ENCODE peak calls at places on chromosome 7, in six cellular contexts. D, R, M, C, W and N are unnamed samples. For H3K27me3, the result is how much of the 10 kb centered on the place peaks cover.

GRCh38 chr7:151740180-151740845 is 136.6 kb downstream of the PRKAG2 start:
- DNase-seq in M (no peak), C (no peak), W (no peak), R (no peak), D (no peak), N (no peak)

GRCh38 chr7:112212516-112213036 is 6.1 kb downstream of the ZNF277 start:
- DNase-seq in C (no peak), R (no peak), W (no peak), D (no peak), M (peak), N (no peak)

GRCh38 chr7:76272872-76273271 is 29.6 kb upstream of the HSPB1 start:
- DNase-seq in W (no peak), R (no peak), M (no peak), D (no peak), C (no peak), N (no peak)

GRCh38 chr7:17408904-17409290 is 110.4 kb downstream of the AHR start:
- DNase-seq in M (no peak), W (no peak), C (no peak), R (no peak), D (no peak), N (no peak)

GRCh38 chr7:94578615-94579014 is 69.0 kb downstream of the CASD1 start:
- DNase-seq in M (no peak), R (no peak), W (no peak), C (no peak), D (no peak), N (no peak)

GRCh38 chr7:155824195-155824915 is 12.1 kb upstream of the SHH start:
- DNase-seq in W (no peak), M (no peak), D (no peak), C (no peak), R (peak), N (no peak)

GRCh38 chr7:106568680-106569499 is 92.1 kb downstream of the CCDC71L start:
- DNase-seq in M (no peak), C (no peak), D (peak), W (no peak), R (no peak), N (no peak)

GRCh38 chr7:151179287-151179860 is 7.7 kb downstream of the ASB10 start:
- DNase-seq in D (no peak), C (no peak), W (no peak), M (no peak), R (no peak), N (no peak)

GRCh38 chr7:23234569-23235296 is 11.8 kb upstream of the GPNMB start:
- DNase-seq in D (no peak), M (no peak), C (no peak), R (peak), W (no peak), N (no peak)

GRCh38 chr7:125561006-125561405 is 631.4 kb upstream of the POT1 start:
- DNase-seq in W (no peak), D (no peak), R (no peak), M (no peak), C (no peak), N (no peak)

GRCh38 chr7:46886669-46887374 is 695.1 kb downstream of the TNS3 start:
- DNase-seq in C (no peak), M (no peak), R (no peak), W (no peak), D (no peak), N (no peak)

GRCh38 chr7:136845899-136846465 is 22.5 kb upstream of the CHRM2 start:
- DNase-seq in D (no peak), W (no peak), M (no peak), C (no peak), R (no peak), N (no peak)

GRCh38 chr7:42192851-42193456 is 44.1 kb downstream of the GLI3 start:
- DNase-seq in W (no peak), R (no peak), M (peak), C (no peak), D (peak), N (no peak)

GRCh38 chr7:76054129-76055120 is 6.5 kb downstream of the MDH2 start:
- DNase-seq in W (no peak), M (no peak), D (peak), C (no peak), R (no peak), N (no peak)

GRCh38 chr7:83289396-83289993 is 126.8 kb upstream of the PCLO start:
- DNase-seq in C (no peak), R (no peak), W (no peak), D (no peak), M (no peak), N (no peak)

GRCh38 chr7:6160191-6160623 is 112.2 kb downstream of the CYTH3 start:
- DNase-seq in R (peak), D (peak), M (peak), C (peak), W (no peak), N (no peak)

GRCh38 chr7:31432831-31433340 is 81.0 kb upstream of the ITPRID1 start:
- DNase-seq in R (no peak), W (no peak), D (no peak), M (no peak), C (no peak), N (no peak)

GRCh38 chr7:126801738-126802137 is 451.0 kb downstream of the GRM8 start:
- DNase-seq in C (no peak), R (no peak), W (no peak), D (no peak), M (no peak), N (no peak)

GRCh38 chr7:35035511-35035921 is 1.8 kb downstream of the DPY19L1 start:
- DNase-seq in R (peak), C (no peak), M (peak), W (no peak), D (peak), N (peak)

GRCh38 chr7:749121-749520 is 22.0 kb upstream of the PRKAR1B start:
- DNase-seq in M (peak), D (no peak), W (no peak), R (no peak), C (no peak), N (no peak)

GRCh38 chr7:122383934-122384333 is 79.4 kb upstream of the FEZF1 start:
- DNase-seq in W (no peak), C (no peak), M (no peak), R (no peak), D (no peak), N (no peak)

GRCh38 chr7:947391-948210 is 6.9 kb downstream of the ADAP1 start:
- DNase-seq in R (peak), W (no peak), M (no peak), C (no peak), D (no peak), N (no peak)

GRCh38 chr7:101947899-101948298 is 130.5 kb downstream of the CUX1 start:
- DNase-seq in R (peak), W (no peak), D (peak), M (peak), C (peak), N (no peak)

GRCh38 chr7:103632972-103633371 is 187.0 kb upstream of the SLC26A5 start:
- DNase-seq in W (no peak), C (no peak), D (no peak), R (no peak), M (no peak), N (no peak)

GRCh38 chr7:64802699-64803098 is 8.5 kb downstream of the ZNF138 start:
- DNase-seq in M (no peak), W (no peak), C (no peak), D (no peak), R (no peak), N (no peak)
- H3K4me3 ChIP-seq in M (no peak), W (no peak), C (no peak), D (no peak), R (no peak), N (no peak)

GRCh38 chr7:72336382-72336886 is 75.7 kb downstream of the CALN1 start:
- DNase-seq in C (no peak), W (no peak), D (peak), R (no peak), M (peak), N (no peak)

GRCh38 chr7:72336887-72337821 is 75.0 kb downstream of the CALN1 start:
- DNase-seq in C (no peak), W (no peak), D (no peak), M (peak), R (no peak), N (no peak)

GRCh38 chr7:72335561-72336381 is 76.4 kb downstream of the CALN1 start:
- DNase-seq in C (no peak), R (no peak), M (peak), W (no peak), D (no peak), N (no peak)

GRCh38 chr7:72334066-72334465 is 78.1 kb downstream of the CALN1 start:
- DNase-seq in D (no peak), C (no peak), W (no peak), M (no peak), R (no peak), N (no peak)

DNA sequence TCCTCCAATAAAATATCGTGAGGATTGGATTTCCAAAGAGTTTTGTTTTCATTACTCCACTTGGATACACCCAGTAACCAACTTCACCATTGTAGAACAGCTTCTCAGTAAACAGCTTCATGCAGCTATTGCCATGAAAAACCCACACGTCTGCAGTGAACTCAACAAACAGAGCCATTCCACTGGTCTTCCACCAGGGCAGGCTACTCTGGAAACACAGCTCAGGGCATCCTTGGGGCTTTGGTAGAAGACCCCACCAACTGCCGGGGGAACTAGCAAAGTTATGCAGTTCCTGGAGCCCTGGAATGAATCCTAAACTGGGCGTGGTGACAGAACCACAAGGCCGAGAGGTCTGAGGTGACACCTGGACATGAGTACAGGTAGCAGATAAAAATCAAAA is 77.4 kb downstream of the CALN1 start:
- DNase-seq in D (no peak), W (no peak), R (no peak), C (no peak), M (no peak), N (no peak)
- H3K27me3 ChIP-seq in D (half or more), W (under half), R (under half), C (half or more), M (under half), N (under half)

GRCh38 chr7:7247658-7248057 is 65.3 kb downstream of the C1GALT1 start:
- DNase-seq in D (no peak), W (no peak), C (no peak), R (no peak), M (no peak), N (no peak)

GRCh38 chr7:7246223-7246622 is 63.9 kb downstream of the C1GALT1 start:
- DNase-seq in M (no peak), D (no peak), C (no peak), W (no peak), R (no peak), N (no peak)

GRCh38 chr7:7251742-7252141 is 69.4 kb downstream of the C1GALT1 start:
- DNase-seq in M (no peak), W (no peak), D (no peak), R (no peak), C (no peak), N (no peak)

GRCh38 chr7:7254319-7254718 is 72.0 kb downstream of the C1GALT1 start:
- DNase-seq in D (no peak), M (no peak), R (no peak), C (no peak), W (no peak), N (no peak)

GRCh38 chr7:7249814-7250213 is 67.5 kb downstream of the C1GALT1 start:
- DNase-seq in M (no peak), D (no peak), W (no peak), R (no peak), C (no peak), N (no peak)
- H3K27ac ChIP-seq in M (no peak), D (no peak), W (no peak), R (no peak), C (no peak), N (no peak)

DNA sequence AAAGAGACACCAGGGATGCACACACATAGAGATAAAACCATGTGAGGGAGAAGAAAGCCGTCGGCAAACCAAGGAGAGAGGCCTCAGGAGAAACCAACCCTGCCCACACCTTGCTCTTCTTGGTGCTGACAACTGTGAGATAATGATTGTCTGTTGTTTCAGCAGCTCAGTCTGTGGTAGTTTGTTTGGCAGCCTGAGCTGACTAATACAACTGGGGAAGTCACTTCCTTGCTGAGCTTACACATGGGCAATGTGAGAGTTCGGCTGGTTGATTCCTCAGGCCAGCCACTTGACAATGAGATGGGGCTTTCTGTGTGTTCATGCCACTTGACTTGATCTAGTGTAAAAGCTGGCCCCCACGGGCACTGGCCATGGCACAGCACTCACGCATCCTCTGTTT is 271.8 kb downstream of the ABCA13 start:
- DNase-seq in R (no peak), W (no peak), D (no peak), M (no peak), C (no peak), N (no peak)
- H3K4me3 ChIP-seq in R (no peak), W (no peak), D (no peak), M (no peak), C (no peak), N (no peak)

DNA sequence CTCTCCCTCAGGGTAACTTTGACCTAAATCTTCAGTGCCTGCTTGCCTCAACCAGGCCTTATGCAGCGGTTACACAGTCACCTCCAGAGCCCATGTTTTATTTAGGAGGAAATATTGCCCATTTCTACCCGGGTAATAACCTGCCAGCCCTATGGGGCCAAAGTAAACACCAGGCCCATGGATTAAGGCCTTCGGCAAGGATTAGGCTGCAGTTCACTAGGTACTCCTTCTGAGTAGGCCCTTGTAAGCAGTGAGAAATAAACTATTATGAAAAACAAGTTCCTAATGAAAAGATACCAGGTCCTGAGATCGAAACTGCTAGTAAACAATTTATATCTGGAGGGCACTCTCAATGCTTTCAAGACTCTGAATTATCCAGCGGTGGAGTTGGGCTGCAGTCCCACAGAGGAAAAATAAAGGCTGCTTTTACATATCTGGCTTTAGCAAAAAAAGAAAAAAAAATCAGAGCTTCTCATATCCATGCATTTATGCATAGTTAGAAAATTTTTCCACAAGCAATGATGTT is 3.7 kb upstream of the HOXA10 start:
- DNase-seq in R (peak), C (no peak), D (no peak), W (no peak), M (no peak), N (no peak)
- H3K27me3 ChIP-seq in R (under half), C (half or more), D (half or more), W (half or more), M (half or more), N (under half)

GRCh38 chr7:158362001-158362400 is 225.6 kb downstream of the PTPRN2 start:
- DNase-seq in R (no peak), W (no peak), D (no peak), C (no peak), M (no peak), N (no peak)
- H3K27ac ChIP-seq in R (no peak), W (no peak), D (no peak), C (no peak), M (no peak), N (no peak)

GRCh38 chr7:138243430-138243829 is 167.2 kb downstream of the AKR1D1 start:
- DNase-seq in M (peak), C (no peak), R (no peak), W (no peak), D (peak), N (no peak)
- H3K4me3 ChIP-seq in M (no peak), C (no peak), R (no peak), W (no peak), D (no peak), N (no peak)

GRCh38 chr7:149790754-149791360 is 17.5 kb upstream of the ZNF467 start:
- DNase-seq in W (no peak), M (no peak), C (no peak), R (no peak), D (no peak), N (no peak)
- H3K27me3 ChIP-seq in W (under half), M (under half), C (under half), R (under half), D (under half), N (under half)